ENCODE peak calls at places on chromosome 5, in five cellular contexts. D is left ventricle myocardium inferior; V is CD8-positive, alpha-beta T cell; S is PC-9; I is osteocyte. G is an unnamed sample.

GRCh38 chr5:149745-150450 is 41.4 kb upstream of the LRRC14B start:
- DNase-seq in D (no peak), V (no peak), S (no peak), I (no peak), G (no peak)

GRCh38 chr5:10583663-10584572 is 20.0 kb downstream of the ANKRD33B start:
- DNase-seq in D (no peak), V (no peak), S (no peak), I (peak), G (no peak)

GRCh38 chr5:74895906-74896305 is 29.7 kb upstream of the FAM169A start:
- DNase-seq in D (peak), V (no peak), S (no peak), I (no peak), G (no peak)

GRCh38 chr5:58274199-58274598 is 185.7 kb downstream of the PLK2 start:
- DNase-seq in D (no peak), V (no peak), S (no peak), I (no peak), G (no peak)

GRCh38 chr5:133938932-133939331 is 29.5 kb downstream of the C5orf15 start:
- DNase-seq in D (no peak), V (no peak), S (peak), I (no peak), G (no peak)

GRCh38 chr5:152634596-152634995 is 229.5 kb upstream of the NMUR2 start:
- DNase-seq in D (no peak), V (no peak), S (no peak), I (no peak), G (peak)

GRCh38 chr5:43034591-43034968 is 5.5 kb downstream of the ANXA2R start:
- DNase-seq in D (no peak), V (no peak), S (no peak), I (no peak), G (no peak)

GRCh38 chr5:120535900-120536299 is 71.8 kb downstream of the PRR16 start:
- DNase-seq in D (no peak), V (no peak), S (no peak), I (no peak), G (no peak)

GRCh38 chr5:59583810-59584562 is 309.5 kb downstream of the PDE4D start:
- DNase-seq in D (no peak), V (no peak), S (no peak), I (no peak), G (no peak)

GRCh38 chr5:154287136-154287535 is 96.6 kb downstream of the GALNT10 start:
- DNase-seq in D (no peak), V (no peak), S (peak), I (peak), G (peak)

GRCh38 chr5:179875741-179876667 is 17.4 kb upstream of the MRNIP start:
- DNase-seq in D (no peak), V (no peak), S (no peak), I (no peak), G (no peak)

GRCh38 chr5:68529581-68529980 is 314.0 kb downstream of the PIK3R1 start:
- DNase-seq in D (no peak), V (no peak), S (no peak), I (no peak), G (no peak)

GRCh38 chr5:151503999-151504398 is 56.6 kb downstream of the SLC36A1 start:
- DNase-seq in D (no peak), V (no peak), S (no peak), I (no peak), G (no peak)

GRCh38 chr5:392431-392988 is 50.5 kb upstream of the EXOC3 start:
- DNase-seq in D (no peak), V (peak), S (no peak), I (peak), G (no peak)

GRCh38 chr5:173984218-173984617 is 4.8 kb upstream of the C5orf47 start:
- DNase-seq in D (no peak), V (no peak), S (no peak), I (no peak), G (no peak)

GRCh38 chr5:132427285-132428146 is 58.0 kb downstream of the SLC22A5 start:
- DNase-seq in D (peak), V (peak), S (peak), I (peak), G (no peak)

GRCh38 chr5:138705007-138705406 is 48.2 kb upstream of the CTNNA1 start:
- DNase-seq in D (no peak), V (no peak), S (no peak), I (no peak), G (no peak)

GRCh38 chr5:179154346-179154990 is 94.3 kb downstream of the ZNF354C start:
- DNase-seq in D (no peak), V (no peak), S (no peak), I (no peak), G (no peak)

GRCh38 chr5:402615-403359 is 40.2 kb upstream of the EXOC3 start:
- DNase-seq in D (no peak), V (no peak), S (no peak), I (peak), G (no peak)

GRCh38 chr5:166441-167372 is 24.6 kb upstream of the LRRC14B start:
- DNase-seq in D (no peak), V (no peak), S (no peak), I (no peak), G (no peak)

GRCh38 chr5:53322257-53322656 is 158.2 kb upstream of the FST start:
- DNase-seq in D (no peak), V (no peak), S (no peak), I (no peak), G (no peak)

GRCh38 chr5:99320461-99320860 is 391.7 kb upstream of the CHD1 start:
- DNase-seq in D (no peak), V (no peak), S (peak), I (no peak), G (no peak)

GRCh38 chr5:140261403-140262171 is 41.3 kb downstream of the PFDN1 start:
- DNase-seq in D (peak), V (no peak), S (peak), I (no peak), G (no peak)

GRCh38 chr5:141835928-141836667 is 42.1 kb downstream of the PCDH1 start:
- DNase-seq in D (peak), V (no peak), S (no peak), I (no peak), G (peak)

GRCh38 chr5:38258319-38259061 is at the start of gene EGFLAM:
- DNase-seq in D (peak), V (no peak), S (no peak), I (no peak), G (peak)

GRCh38 chr5:57600321-57600720 is 117.7 kb upstream of the ACTBL2 start:
- DNase-seq in D (no peak), V (no peak), S (no peak), I (no peak), G (no peak)

GRCh38 chr5:118405650-118406061 is 582.7 kb downstream of the DTWD2 start:
- DNase-seq in D (peak), V (no peak), S (no peak), I (no peak), G (peak)

GRCh38 chr5:36576721-36577120 is 29.7 kb upstream of the SLC1A3 start:
- DNase-seq in D (no peak), V (no peak), S (no peak), I (no peak), G (no peak)

GRCh38 chr5:99176186-99176585 is 247.4 kb upstream of the CHD1 start:
- DNase-seq in D (no peak), V (no peak), S (no peak), I (no peak), G (no peak)

GRCh38 chr5:117266237-117266725 is 691.7 kb upstream of the SEMA6A start:
- DNase-seq in D (no peak), V (no peak), S (no peak), I (no peak), G (no peak)

GRCh38 chr5:757346-757930 is 27.1 kb downstream of the ZDHHC11B start:
- DNase-seq in D (no peak), V (no peak), S (no peak), I (peak), G (no peak)

GRCh38 chr5:38473008-38473407 is 83.4 kb downstream of the LIFR start:
- DNase-seq in D (peak), V (no peak), S (no peak), I (no peak), G (no peak)

GRCh38 chr5:72658767-72659540 is 151.7 kb upstream of the ZNF366 start:
- DNase-seq in D (no peak), V (no peak), S (no peak), I (no peak), G (no peak)

GRCh38 chr5:173645437-173645807 is 29.0 kb upstream of the BOD1 start:
- DNase-seq in D (no peak), V (no peak), S (peak), I (no peak), G (no peak)

DNA sequence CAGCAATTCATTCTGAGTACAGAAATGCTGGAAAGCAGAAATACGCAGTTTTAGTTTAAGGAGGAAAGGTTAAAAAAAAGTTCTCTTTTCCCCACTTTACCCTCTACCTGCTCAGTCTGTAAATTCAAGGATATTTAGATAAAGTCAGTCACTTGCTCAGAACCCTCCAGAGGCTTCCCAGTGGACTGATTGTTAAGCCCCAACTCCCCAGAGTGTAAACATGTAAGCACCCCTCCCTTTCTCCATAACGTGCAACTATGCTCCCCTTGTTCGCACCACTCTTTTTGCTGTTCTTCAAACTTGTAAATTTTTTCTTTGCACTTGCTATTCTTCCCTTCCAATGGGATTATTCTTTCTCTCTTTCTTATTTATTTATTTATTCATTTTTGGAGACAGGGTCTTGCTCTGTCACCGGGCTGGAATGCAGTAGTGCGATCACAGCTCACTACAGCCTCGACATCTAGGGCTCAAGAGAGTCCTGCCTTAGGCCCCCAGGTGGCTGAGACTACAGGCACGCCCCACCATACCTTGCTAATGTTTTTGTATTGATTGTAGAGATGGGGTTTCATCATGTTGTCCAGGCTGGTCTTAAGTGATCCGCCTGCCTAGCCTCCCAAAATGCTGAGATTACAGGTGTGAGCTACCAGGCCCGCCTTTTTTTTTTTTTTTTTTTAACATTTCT is 32.5 kb upstream of the ERBIN start:
- DNase-seq in D (no peak), V (no peak), S (no peak), I (no peak), G (no peak)
- TF ChIP-seq CTCF in D (no peak), V (no peak), S (no peak), I (no peak), G (no peak)

GRCh38 chr5:31397926-31398557 is 133.9 kb downstream of the DROSHA start:
- DNase-seq in D (no peak), V (no peak), S (no peak), I (no peak), G (no peak)
- TF ChIP-seq CTCF in D (no peak), V (no peak), S (no peak), I (no peak), G (no peak)

DNA sequence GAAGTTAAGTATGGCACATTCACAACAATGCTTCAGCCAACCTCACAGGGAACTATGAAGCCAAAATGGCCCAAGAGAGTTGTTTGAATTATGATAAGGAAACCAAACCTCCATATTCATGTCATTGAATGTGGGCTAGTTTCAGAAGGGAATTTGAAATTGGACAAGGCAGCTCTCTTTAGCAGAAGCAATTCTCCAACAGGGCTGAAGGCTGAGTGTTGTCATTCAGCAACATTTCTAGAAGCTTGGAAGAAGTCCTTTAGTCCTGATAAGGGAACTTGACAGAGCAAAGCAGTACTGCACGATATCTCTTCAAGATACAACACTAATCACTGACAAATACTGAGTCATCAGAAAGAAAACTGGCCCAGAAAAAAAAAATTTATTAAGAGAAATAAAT is 115.4 kb downstream of the SLC25A46 start:
- DNase-seq in D (no peak), V (no peak), S (no peak), I (no peak), G (no peak)
- TF ChIP-seq CTCF in D (no peak), V (no peak), S (no peak), I (no peak), G (no peak)

GRCh38 chr5:169328401-169328800 is 27.5 kb upstream of the SLIT3 start:
- DNase-seq in D (no peak), V (no peak), S (no peak), I (no peak), G (no peak)

GRCh38 chr5:169335806-169336205 is 34.9 kb upstream of the SLIT3 start:
- DNase-seq in D (no peak), V (no peak), S (no peak), I (no peak), G (no peak)

GRCh38 chr5:169336234-169336633 is 35.3 kb upstream of the SLIT3 start:
- DNase-seq in D (no peak), V (no peak), S (no peak), I (no peak), G (no peak)

GRCh38 chr5:169331292-169331852 is 30.4 kb upstream of the SLIT3 start:
- DNase-seq in D (no peak), V (no peak), S (no peak), I (no peak), G (no peak)
- TF ChIP-seq CTCF in D (no peak), V (no peak), S (no peak), I (peak), G (no peak)